ENCODE peak calls at places on chromosome 13, in six cellular contexts. C is AG04450, D is psoas muscle, O is AG04449, K is nephron progenitor cell, T is foreskin fibroblast. U is an unnamed sample.

GRCh38 chr13:44952671-44953070 is 36.6 kb downstream of the NUFIP1 start:
- DNase-seq in C (no peak), D (no peak), O (no peak), K (no peak), T (no peak), U (no peak)

GRCh38 chr13:113052971-113053370 is 52.6 kb upstream of the F7 start:
- DNase-seq in C (no peak), D (no peak), O (no peak), K (no peak), T (no peak), U (no peak)

GRCh38 chr13:105153626-105154025 is 1381.8 kb downstream of the EFNB2 start:
- DNase-seq in C (no peak), D (no peak), O (peak), K (no peak), T (peak), U (no peak)

GRCh38 chr13:23175920-23176319 is 4.9 kb upstream of the SGCG start:
- DNase-seq in C (no peak), D (no peak), O (no peak), K (no peak), T (peak), U (no peak)

GRCh38 chr13:57969961-57970360 is 338.4 kb downstream of the PCDH17 start:
- DNase-seq in C (no peak), D (no peak), O (no peak), K (no peak), T (no peak), U (no peak)

GRCh38 chr13:110634558-110634957 is 19.2 kb downstream of the NAXD start:
- DNase-seq in C (no peak), D (no peak), O (no peak), K (no peak), T (no peak), U (peak)

GRCh38 chr13:97257800-97258799 is 36.0 kb downstream of the MBNL2 start:
- DNase-seq in C (no peak), D (peak), O (peak), K (no peak), T (peak), U (peak)

GRCh38 chr13:40060318-40061007 is 405.0 kb downstream of the COG6 start:
- DNase-seq in C (no peak), D (peak), O (peak), K (no peak), T (peak), U (peak)

GRCh38 chr13:93794197-93794885 is 567.7 kb downstream of the GPC6 start:
- DNase-seq in C (no peak), D (no peak), O (no peak), K (no peak), T (no peak), U (no peak)

GRCh38 chr13:97935071-97935470 is 18.4 kb upstream of the IPO5 start:
- DNase-seq in C (no peak), D (no peak), O (no peak), K (no peak), T (no peak), U (no peak)

GRCh38 chr13:20190481-20191310 is 2.0 kb downstream of the GJB2 start:
- DNase-seq in C (peak), D (no peak), O (peak), K (no peak), T (peak), U (no peak)

GRCh38 chr13:35531551-35531950 is 55.1 kb upstream of the MAB21L1 start:
- DNase-seq in C (no peak), D (no peak), O (no peak), K (no peak), T (no peak), U (no peak)

GRCh38 chr13:51552027-51552426 is 32.2 kb upstream of the WDFY2 start:
- DNase-seq in C (no peak), D (no peak), O (no peak), K (no peak), T (no peak), U (no peak)

GRCh38 chr13:110555601-110556223 is 5.8 kb downstream of the RAB20 start:
- DNase-seq in C (no peak), D (no peak), O (no peak), K (no peak), T (no peak), U (no peak)

GRCh38 chr13:97235549-97236206 is 13.5 kb downstream of the MBNL2 start:
- DNase-seq in C (no peak), D (no peak), O (no peak), K (no peak), T (peak), U (no peak)

GRCh38 chr13:107271226-107271625 is 703.3 kb upstream of the ARGLU1 start:
- DNase-seq in C (no peak), D (no peak), O (no peak), K (no peak), T (no peak), U (peak)

GRCh38 chr13:46119883-46120614 is 15.2 kb upstream of the CPB2 start:
- DNase-seq in C (no peak), D (no peak), O (peak), K (no peak), T (peak), U (peak)

GRCh38 chr13:32142956-32143375 is 111.4 kb downstream of the FRY start:
- DNase-seq in C (peak), D (no peak), O (no peak), K (no peak), T (peak), U (no peak)

GRCh38 chr13:84745051-84745551 is 862.8 kb upstream of the SLITRK1 start:
- DNase-seq in C (no peak), D (no peak), O (no peak), K (no peak), T (no peak), U (no peak)

GRCh38 chr13:102584423-102584822 is 12.4 kb upstream of the TPP2 start:
- DNase-seq in C (no peak), D (no peak), O (no peak), K (no peak), T (peak), U (no peak)

GRCh38 chr13:113267642-113268405 is 29.2 kb upstream of the LAMP1 start:
- DNase-seq in C (no peak), D (no peak), O (no peak), K (no peak), T (no peak), U (no peak)

GRCh38 chr13:65789815-65790214 is 1440.3 kb downstream of the PCDH9 start:
- DNase-seq in C (no peak), D (no peak), O (peak), K (no peak), T (peak), U (no peak)

GRCh38 chr13:99354371-99354951 is 47.3 kb upstream of the GPR183 start:
- DNase-seq in C (no peak), D (no peak), O (no peak), K (no peak), T (peak), U (no peak)

GRCh38 chr13:42545842-42546241 is 28.1 kb upstream of the TNFSF11 start:
- DNase-seq in C (no peak), D (no peak), O (no peak), K (no peak), T (no peak), U (no peak)

GRCh38 chr13:112771139-112771876 is 81.5 kb downstream of the ATP11A start:
- DNase-seq in C (no peak), D (no peak), O (no peak), K (no peak), T (no peak), U (no peak)

GRCh38 chr13:51599444-51600176 is 15.3 kb downstream of the WDFY2 start:
- DNase-seq in C (no peak), D (no peak), O (no peak), K (no peak), T (no peak), U (no peak)

GRCh38 chr13:31105856-31106255 is 55.8 kb downstream of the HSPH1 start:
- DNase-seq in C (no peak), D (no peak), O (no peak), K (no peak), T (no peak), U (no peak)

GRCh38 chr13:31100721-31101120 is 61.0 kb downstream of the HSPH1 start:
- DNase-seq in C (no peak), D (no peak), O (no peak), K (no peak), T (no peak), U (no peak)

GRCh38 chr13:31107109-31107508 is 54.6 kb downstream of the HSPH1 start:
- DNase-seq in C (no peak), D (no peak), O (no peak), K (no peak), T (no peak), U (no peak)

GRCh38 chr13:31101511-31102170 is 60.1 kb downstream of the HSPH1 start:
- DNase-seq in C (no peak), D (no peak), O (no peak), K (no peak), T (peak), U (no peak)

GRCh38 chr13:31105020-31105800 is 56.5 kb downstream of the HSPH1 start:
- DNase-seq in C (no peak), D (no peak), O (no peak), K (no peak), T (peak), U (no peak)
- TF ChIP-seq CTCF in C (no peak), D (no peak), O (no peak), K (no peak), T (no peak), U (no peak)

GRCh38 chr13:29707876-29708543 is 112.5 kb upstream of the SLC7A1 start:
- DNase-seq in C (peak), D (no peak), O (no peak), K (no peak), T (peak), U (no peak)
- TF ChIP-seq CTCF in C (peak), D (peak), O (peak), K (peak), T (peak), U (peak)

GRCh38 chr13:72565893-72566292 is 161.5 kb downstream of the MZT1 start:
- DNase-seq in C (no peak), D (no peak), O (no peak), K (peak), T (peak), U (peak)
- TF ChIP-seq CTCF in C (peak), D (peak), O (peak), K (peak), T (peak), U (peak)

GRCh38 chr13:49740870-49741269 is 49.6 kb upstream of the EBPL start:
- DNase-seq in C (no peak), D (no peak), O (no peak), K (no peak), T (no peak), U (no peak)

GRCh38 chr13:49739498-49740187 is 48.4 kb upstream of the EBPL start:
- DNase-seq in C (no peak), D (no peak), O (no peak), K (no peak), T (no peak), U (no peak)
- TF ChIP-seq CTCF in C (no peak), D (no peak), O (no peak), K (no peak), T (no peak), U (no peak)

DNA sequence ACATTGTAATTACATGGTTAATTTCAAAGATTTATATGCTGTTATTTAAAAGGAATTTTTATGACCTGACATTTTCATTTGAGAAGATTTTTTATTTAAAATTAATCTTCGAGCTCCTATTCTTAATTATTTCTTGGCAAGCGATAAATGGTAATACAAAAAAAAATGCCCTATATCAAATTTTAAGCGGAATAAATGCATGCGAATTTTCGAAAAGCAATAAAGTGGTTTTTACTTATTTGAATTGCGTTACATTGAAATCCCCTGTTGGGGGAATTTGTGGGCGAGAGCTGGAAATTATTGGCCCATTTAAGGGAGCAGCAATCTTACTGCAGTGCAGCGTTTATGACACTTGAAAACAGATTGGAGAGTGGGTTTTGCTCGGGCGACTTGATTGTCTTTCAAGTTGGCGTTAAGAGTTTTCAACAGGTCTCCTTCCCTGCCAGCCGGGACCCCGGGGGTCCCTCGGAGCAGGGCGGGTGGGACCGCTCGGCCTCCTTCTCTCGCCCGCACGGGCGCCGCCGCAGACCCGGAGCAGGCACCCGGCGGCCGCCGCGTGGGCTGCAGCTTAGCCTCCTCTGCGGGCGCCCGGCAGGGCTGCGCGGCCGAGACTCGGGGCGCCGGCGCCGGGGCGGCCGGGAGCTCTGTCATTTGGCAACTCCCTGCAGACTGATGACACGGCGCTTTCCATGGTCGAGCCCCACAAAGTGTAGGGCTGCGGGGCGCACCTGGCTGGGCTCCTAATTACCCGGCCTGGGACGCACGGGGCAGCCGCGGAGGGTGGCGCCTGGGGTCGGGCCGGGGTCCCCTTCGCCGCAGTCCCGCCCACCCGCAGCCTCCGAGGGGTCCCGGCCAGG is 255.1 kb upstream of the SOX21 start:
- DNase-seq in C (no peak), D (peak), O (no peak), K (peak), T (peak), U (no peak)
- TF ChIP-seq CTCF in C (no peak), D (no peak), O (no peak), K (no peak), T (no peak), U (peak)

GRCh38 chr13:87810920-87811344 is 139.8 kb downstream of the SLITRK5 start:
- DNase-seq in C (no peak), D (no peak), O (no peak), K (no peak), T (no peak), U (no peak)

GRCh38 chr13:87814444-87814843 is 143.3 kb downstream of the SLITRK5 start:
- DNase-seq in C (no peak), D (no peak), O (no peak), K (no peak), T (no peak), U (no peak)

DNA sequence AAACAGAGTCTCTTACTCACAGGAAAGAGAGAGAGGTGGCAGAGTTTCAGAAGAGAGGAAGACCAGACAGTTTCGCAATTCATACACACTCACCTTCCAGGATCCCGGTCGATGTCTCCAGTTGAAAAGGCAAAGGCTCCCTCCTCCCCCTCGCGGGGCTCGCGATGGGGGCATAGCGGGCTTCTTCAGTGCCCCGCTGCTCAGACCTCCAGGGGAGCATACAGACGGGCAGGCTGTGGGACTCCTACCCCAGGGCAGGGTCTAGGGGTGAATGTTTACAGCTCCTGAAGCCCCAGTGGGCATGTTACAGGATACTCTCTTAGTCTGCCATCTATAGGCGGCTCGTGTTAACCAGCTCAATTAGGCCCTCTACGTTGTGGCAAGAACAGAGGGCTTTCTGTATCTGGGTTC is 139.2 kb downstream of the SLITRK5 start:
- DNase-seq in C (no peak), D (no peak), O (no peak), K (peak), T (no peak), U (no peak)
- TF ChIP-seq CTCF in C (no peak), D (no peak), O (no peak), K (no peak), T (no peak), U (no peak)